ENCODE peak calls at places on chromosomes 7 and 10, in seven cellular contexts. N, K, O, W, I, M and F are unnamed samples.

GRCh38 chr10:101029520-101030309 is 1.2 kb downstream of the PDZD7 start:
- DNase-seq in W (peak; percentile 44), M (no peak), O (no peak), N (no peak), I (no peak), K (no peak), F (no peak)

GRCh38 chr10:17273403-17273802 is 45.4 kb downstream of the VIM start:
- DNase-seq in O (no peak), M (no peak), K (no peak), N (no peak), W (no peak), I (no peak), F (no peak)

GRCh38 chr7:57202274-57202673 is 70.0 kb upstream of the ZNF479 start:
- DNase-seq in N (no peak), O (no peak), I (no peak), M (no peak), W (no peak), K (no peak), F (no peak)

GRCh38 chr7:2399848-2400587 is 3.4 kb upstream of the CHST12 start:
- DNase-seq in I (peak; percentile 89), N (peak; percentile 68), O (no peak), M (peak; percentile 75), W (no peak), K (peak; percentile 94), F (peak; percentile 66)

GRCh38 chr10:131636116-131636515 is 264.7 kb upstream of the PPP2R2D start:
- DNase-seq in K (no peak), I (no peak), M (no peak), N (no peak), O (no peak), W (no peak), F (no peak)

GRCh38 chr10:47165711-47166404 is 134.1 kb upstream of the GDF10 start:
- DNase-seq in N (peak; percentile 47), I (peak; percentile 54), W (no peak), O (peak; percentile 36), K (peak; percentile 49), M (peak; percentile 29), F (peak; percentile 62)

GRCh38 chr7:16647435-16647960 is 1.5 kb downstream of the BZW2 start:
- DNase-seq in W (no peak), I (no peak), M (no peak), N (no peak), O (no peak), K (no peak), F (no peak)

GRCh38 chr7:41205600-41205999 is 497.3 kb downstream of the INHBA start:
- DNase-seq in K (no peak), N (no peak), I (no peak), M (no peak), W (no peak), O (no peak), F (no peak)

GRCh38 chr7:40507166-40507565 is 372.4 kb downstream of the SUGCT start:
- DNase-seq in I (no peak), M (no peak), O (no peak), N (no peak), K (no peak), W (no peak), F (no peak)

GRCh38 chr10:73841526-73842285 is 30.3 kb upstream of the NDST2 start:
- DNase-seq in M (no peak), N (no peak), K (no peak), O (no peak), W (no peak), I (no peak), F (no peak)

GRCh38 chr7:16144361-16144760 is 277.0 kb downstream of the CRPPA start:
- DNase-seq in M (no peak), K (no peak), O (no peak), W (no peak), I (no peak), N (no peak), F (no peak)

GRCh38 chr10:23158370-23158769 is 33.7 kb upstream of the PTF1A start:
- DNase-seq in I (no peak), K (peak; percentile 50), N (no peak), M (peak; percentile 27), O (peak; percentile 9), W (peak; percentile 62), F (no peak)

GRCh38 chr7:109639561-109639960 is 1069.9 kb downstream of the DNAJB9 start:
- DNase-seq in N (no peak), K (no peak), I (no peak), W (no peak), M (no peak), O (no peak), F (no peak)

GRCh38 chr10:14014423-14014822 is 316.3 kb downstream of the FRMD4A start:
- DNase-seq in N (no peak), K (no peak), I (no peak), O (no peak), M (no peak), W (no peak), F (no peak)

GRCh38 chr10:30751678-30752331 is 122.3 kb upstream of the LYZL2 start:
- DNase-seq in N (peak; percentile 74), M (peak; percentile 24), I (no peak), O (peak; percentile 47), W (peak; percentile 86), K (no peak), F (peak; percentile 29)

GRCh38 chr10:43808136-43808535 is 159.5 kb upstream of the ZNF32 start:
- DNase-seq in N (no peak), I (no peak), O (no peak), M (no peak), K (no peak), W (no peak), F (no peak)

GRCh38 chr7:84637568-84638338 is 443.2 kb upstream of the SEMA3A start:
- DNase-seq in K (no peak), M (no peak), W (no peak), I (no peak), N (no peak), O (no peak), F (no peak)

GRCh38 chr7:34247468-34247867 is 342.1 kb downstream of the BMPER start:
- DNase-seq in M (no peak), W (no peak), K (no peak), O (no peak), I (no peak), N (no peak), F (no peak)

GRCh38 chr10:89916481-89916880 is 215.1 kb downstream of the KIF20B start:
- DNase-seq in W (no peak), I (no peak), K (no peak), O (no peak), M (no peak), N (no peak), F (no peak)

GRCh38 chr10:50917486-50917885 is 32.1 kb upstream of the A1CF start:
- DNase-seq in K (no peak), N (no peak), W (no peak), M (no peak), O (no peak), I (no peak), F (no peak)

GRCh38 chr7:139776486-139777303 is 1.1 kb downstream of the HIPK2 start:
- DNase-seq in N (no peak), I (no peak), O (no peak), W (no peak), K (no peak), M (peak; percentile 36), F (no peak)

GRCh38 chr7:132577206-132578049 is 1.2 kb upstream of the PLXNA4 start:
- DNase-seq in K (peak; percentile 37), O (no peak), N (peak; percentile 42), M (peak; percentile 42), W (peak; percentile 61), I (peak; percentile 82), F (peak; percentile 83)

GRCh38 chr7:127632276-127632910 is 14.5 kb upstream of the PAX4 start:
- DNase-seq in W (no peak), K (no peak), M (no peak), N (no peak), O (no peak), I (no peak), F (no peak)

GRCh38 chr7:157932498-157933218 is 595.9 kb downstream of the DNAJB6 start:
- DNase-seq in I (no peak), N (no peak), M (no peak), W (no peak), K (no peak), O (no peak), F (no peak)

GRCh38 chr7:91892099-91892788 is 11.7 kb upstream of the MTERF1 start:
- DNase-seq in M (no peak), I (no peak), W (no peak), K (no peak), N (no peak), O (no peak), F (no peak)

DNA sequence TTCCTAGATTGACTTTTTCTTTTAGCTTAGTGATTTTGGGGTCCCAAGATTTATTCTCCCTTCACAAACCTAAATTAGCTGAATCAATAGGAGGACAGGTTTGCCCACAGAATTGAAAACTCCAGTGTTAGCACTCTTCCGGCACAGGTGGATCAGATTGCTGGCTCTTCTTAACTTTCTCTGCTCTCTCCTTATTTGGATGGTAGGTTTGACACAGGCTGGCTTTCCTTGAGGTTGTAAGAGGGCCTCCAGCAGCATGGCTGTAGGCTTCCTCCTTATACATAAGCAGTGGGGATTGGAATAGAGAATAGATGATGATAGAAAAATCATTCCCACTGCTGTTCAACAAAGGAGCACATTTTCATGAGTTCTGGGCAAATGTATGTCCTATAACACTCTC is 9.4 kb upstream of the CD36 start:
- DNase-seq in W (no peak), I (no peak), N (no peak), O (no peak), M (no peak), K (no peak), F (no peak)
- TF ChIP-seq CTCF in W (no peak), I (no peak), N (no peak), O (no peak), M (no peak), K (no peak), F (no peak)

GRCh38 chr10:75717126-75717916 is 285.9 kb downstream of the LRMDA start:
- DNase-seq in O (no peak), M (no peak), K (no peak), I (no peak), W (no peak), N (no peak), F (no peak)
- TF ChIP-seq CTCF in O (no peak), M (no peak), K (no peak), I (peak; percentile 29), W (no peak), N (no peak), F (no peak)

GRCh38 chr7:98755138-98755898 is 114.5 kb downstream of the TMEM130 start:
- DNase-seq in K (peak; percentile 45), O (no peak), W (no peak), M (no peak), N (no peak), I (no peak), F (peak; percentile 28)
- TF ChIP-seq CTCF in K (peak; percentile 44), O (no peak), W (no peak), M (no peak), N (no peak), I (no peak), F (no peak)

DNA sequence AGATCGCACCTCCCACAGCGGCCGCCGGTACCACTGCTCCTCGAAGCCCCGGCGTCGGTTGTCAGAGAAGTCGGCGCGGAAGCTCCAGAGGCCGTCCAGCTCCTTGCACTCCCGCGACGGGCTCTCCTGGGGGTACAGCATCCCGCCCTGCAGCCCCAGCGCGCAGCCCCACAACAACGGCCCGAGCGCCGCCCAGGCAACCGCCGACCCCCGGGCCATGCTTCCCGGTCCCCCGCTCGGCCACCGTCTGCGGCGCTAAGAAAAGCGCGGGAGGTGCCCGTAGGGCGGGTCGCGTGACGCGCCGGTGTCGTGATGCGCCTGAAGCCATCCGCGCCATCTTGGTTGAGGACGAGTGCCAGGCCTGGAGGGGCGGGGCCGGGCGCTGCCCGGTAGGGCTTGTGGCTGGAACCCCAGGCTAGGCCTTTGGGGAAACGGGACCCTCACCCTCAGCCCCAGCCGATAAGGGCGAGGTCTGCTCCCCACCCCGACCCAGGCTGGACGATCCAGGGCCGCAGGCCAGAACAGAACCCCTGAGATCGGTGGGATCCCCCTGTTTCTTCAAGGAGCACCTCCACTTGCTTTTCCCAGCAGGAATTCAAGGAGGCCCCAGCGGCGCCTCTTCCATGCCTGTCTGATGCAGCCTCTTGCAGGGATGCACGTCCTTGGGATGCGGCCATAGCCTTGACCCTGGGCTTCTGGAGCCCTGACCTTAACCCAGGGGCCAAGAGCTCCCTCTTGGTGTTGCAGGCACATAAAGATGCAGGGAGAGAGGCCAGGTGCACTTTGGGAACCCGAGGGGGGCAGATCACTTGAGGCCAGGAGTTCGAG is at the start of gene GUSB:
- DNase-seq in K (peak; percentile 94), I (peak; percentile 90), M (peak; percentile 95), O (peak; percentile 85), W (peak; percentile 90), N (peak; percentile 79), F (peak; percentile 93)
- TF ChIP-seq CTCF in K (no peak), I (no peak), M (no peak), O (no peak), W (no peak), N (peak; percentile 18), F (no peak)